ENCODE peak calls at places on chromosomes 12 and 14, in eight cellular contexts. V is neuronal stem cell, D is HCT116, X is Panc1, B is foreskin fibroblast, Y is body of pancreas, M is suprapubic skin, S is cardiac muscle cell. N is an unnamed sample.

GRCh38 chr12:15278816-15279658 is 43.3 kb upstream of the PTPRO start:
- DNase-seq in V (no peak), D (no peak), X (no peak), B (peak; percentile 86), Y (peak; percentile 52), M (peak; percentile 75), S (no peak), N (peak; percentile 76)

GRCh38 chr12:130868412-130868811 is 3.5 kb upstream of the RAN start:
- DNase-seq in V (no peak), D (no peak), X (no peak), B (no peak), Y (no peak), M (no peak), S (no peak), N (no peak)

GRCh38 chr12:105226219-105226618 is 9.8 kb downstream of the APPL2 start:
- DNase-seq in V (no peak), D (no peak), X (no peak), B (peak; percentile 96), Y (peak; percentile 51), M (peak; percentile 86), S (no peak), N (peak; percentile 89)

GRCh38 chr12:121190523-121191031 is 19.4 kb upstream of the P2RX4 start:
- DNase-seq in V (no peak), D (no peak), X (no peak), B (peak; percentile 90), Y (no peak), M (no peak), S (no peak), N (no peak)

GRCh38 chr14:29144598-29144997 is 378.0 kb downstream of the FOXG1 start:
- DNase-seq in V (no peak), D (no peak), X (no peak), B (peak; percentile 96), Y (no peak), M (no peak), S (no peak), N (no peak)

GRCh38 chr14:75279153-75279738 is 618 bp downstream of the FOS start:
- DNase-seq in V (no peak), D (no peak), X (no peak), B (peak; percentile 67), Y (peak; percentile 68), M (peak; percentile 86), S (peak; percentile 67), N (peak; percentile 94)

GRCh38 chr12:118190266-118190665 is 54.3 kb downstream of the PEBP1 start:
- DNase-seq in V (no peak), D (no peak), X (no peak), B (peak; percentile 18), Y (no peak), M (no peak), S (peak; percentile 15), N (no peak)

GRCh38 chr14:75568791-75569190 is 9.6 kb upstream of the FLVCR2 start:
- DNase-seq in V (no peak), D (no peak), X (no peak), B (no peak), Y (no peak), M (no peak), S (no peak), N (no peak)

GRCh38 chr14:64191756-64192155 is 102.4 kb downstream of the ESR2 start:
- DNase-seq in V (no peak), D (no peak), X (peak; percentile 17), B (peak; percentile 77), Y (no peak), M (no peak), S (no peak), N (no peak)

GRCh38 chr14:52060080-52060479 is 8.8 kb downstream of the NID2 start:
- DNase-seq in V (no peak), D (no peak), X (no peak), B (no peak), Y (no peak), M (no peak), S (no peak), N (no peak)

GRCh38 chr14:93036652-93037341 is 78.9 kb downstream of the ITPK1 start:
- DNase-seq in V (peak; percentile 66), D (no peak), X (no peak), B (no peak), Y (no peak), M (no peak), S (no peak), N (no peak)

GRCh38 chr12:108573310-108573709 is 10.9 kb downstream of the ISCU start:
- DNase-seq in V (no peak), D (no peak), X (no peak), B (no peak), Y (no peak), M (no peak), S (no peak), N (no peak)

GRCh38 chr14:92039073-92039719 is 663 bp downstream of the TRIP11 start:
- DNase-seq in V (peak; percentile 46), D (peak; percentile 49), X (no peak), B (peak; percentile 27), Y (no peak), M (no peak), S (peak; percentile 89), N (no peak)

DNA sequence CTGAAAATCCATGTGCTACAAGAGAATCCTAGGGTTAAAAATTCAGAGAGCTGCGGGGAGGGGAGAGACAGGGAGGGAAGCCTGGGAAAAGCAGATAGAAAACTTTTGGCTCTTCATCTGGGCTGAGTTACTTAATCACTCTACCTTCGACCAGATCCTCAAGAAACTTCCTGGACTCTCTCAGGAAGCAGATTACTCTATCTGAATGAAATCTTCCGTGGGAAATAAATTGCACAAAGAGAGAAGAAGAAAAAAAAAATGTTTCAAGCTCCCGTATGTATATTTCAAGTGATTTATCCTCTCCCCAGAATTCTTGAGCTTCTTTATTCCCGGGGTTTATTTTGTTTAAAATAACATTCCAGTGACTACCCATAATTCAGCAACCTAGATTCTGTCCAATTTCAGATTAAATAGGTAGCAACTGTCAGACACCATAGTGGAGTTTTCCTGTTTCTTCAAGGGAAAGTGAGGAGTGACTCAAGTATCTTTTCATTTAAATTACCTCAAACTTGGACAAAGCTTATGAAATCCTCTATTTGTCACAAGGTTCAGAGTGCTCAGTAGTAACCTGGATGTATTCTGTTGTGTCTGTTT is 163.7 kb downstream of the MYRFL start:
- DNase-seq in V (no peak), D (no peak), X (no peak), B (no peak), Y (no peak), M (no peak), S (no peak), N (no peak)
- H3K4me3 ChIP-seq in V (no peak overlapping the region), D (no peak overlapping the region), X (no peak overlapping the region), B (no peak overlapping the region), Y (no peak overlapping the region), M (peak overlapping the region; percentile 8), S (no peak overlapping the region), N (no peak overlapping the region)

GRCh38 chr12:8145754-8146415 is 10.9 kb upstream of the ZNF705A start:
- DNase-seq in V (peak; percentile 5), D (no peak), X (no peak), B (peak; percentile 57), Y (peak; percentile 24), M (no peak), S (no peak), N (no peak)

GRCh38 chr12:8146416-8146771 is 10.4 kb upstream of the ZNF705A start:
- DNase-seq in V (no peak), D (no peak), X (no peak), B (no peak), Y (no peak), M (no peak), S (no peak), N (no peak)
- H3K4me3 ChIP-seq in V (no peak overlapping the region), D (no peak overlapping the region), X (no peak overlapping the region), B (peak overlapping the region; percentile 23), Y (no peak overlapping the region), M (peak overlapping the region; percentile 10), S (no peak overlapping the region), N (no peak overlapping the region)

DNA sequence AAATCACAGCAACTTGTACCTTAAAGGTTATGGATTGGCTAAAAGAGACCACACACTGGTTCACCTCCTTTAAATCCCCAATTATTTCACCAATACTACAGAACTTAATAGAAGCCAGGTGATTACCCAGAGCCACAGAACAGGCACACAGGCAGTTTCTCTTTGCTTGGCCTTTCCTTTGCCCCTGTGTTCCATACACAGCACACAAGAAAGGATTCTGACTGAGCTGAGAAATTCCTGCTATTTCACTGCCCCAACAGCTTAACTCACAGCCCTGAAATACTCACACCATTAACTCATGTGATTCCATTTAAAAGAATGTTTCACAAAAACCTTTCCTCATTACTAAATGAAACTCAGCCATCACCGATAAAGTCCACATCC is 133.6 kb downstream of the MED13L start:
- DNase-seq in V (no peak), D (no peak), X (no peak), B (peak; percentile 62), Y (no peak), M (no peak), S (peak; percentile 44), N (no peak)
- H3K4me3 ChIP-seq in V (no peak overlapping the region), D (no peak overlapping the region), X (no peak overlapping the region), B (no peak overlapping the region), Y (no peak overlapping the region), M (no peak overlapping the region), S (no peak overlapping the region), N (no peak overlapping the region)

GRCh38 chr14:22555573-22556011 is 33.4 kb downstream of the DAD1 start:
- DNase-seq in V (no peak), D (no peak), X (no peak), B (no peak), Y (no peak), M (no peak), S (no peak), N (no peak)

GRCh38 chr14:22556990-22557623 is 31.9 kb downstream of the DAD1 start:
- DNase-seq in V (peak; percentile 74), D (peak; percentile 48), X (peak; percentile 50), B (peak; percentile 60), Y (peak; percentile 88), M (peak; percentile 89), S (peak; percentile 86), N (peak; percentile 67)

GRCh38 chr14:22554706-22555572 is 34.1 kb downstream of the DAD1 start:
- DNase-seq in V (no peak), D (no peak), X (no peak), B (no peak), Y (no peak), M (no peak), S (no peak), N (no peak)

GRCh38 chr14:22557846-22558220 is 31.2 kb downstream of the DAD1 start:
- DNase-seq in V (no peak), D (no peak), X (no peak), B (no peak), Y (no peak), M (no peak), S (no peak), N (no peak)

DNA sequence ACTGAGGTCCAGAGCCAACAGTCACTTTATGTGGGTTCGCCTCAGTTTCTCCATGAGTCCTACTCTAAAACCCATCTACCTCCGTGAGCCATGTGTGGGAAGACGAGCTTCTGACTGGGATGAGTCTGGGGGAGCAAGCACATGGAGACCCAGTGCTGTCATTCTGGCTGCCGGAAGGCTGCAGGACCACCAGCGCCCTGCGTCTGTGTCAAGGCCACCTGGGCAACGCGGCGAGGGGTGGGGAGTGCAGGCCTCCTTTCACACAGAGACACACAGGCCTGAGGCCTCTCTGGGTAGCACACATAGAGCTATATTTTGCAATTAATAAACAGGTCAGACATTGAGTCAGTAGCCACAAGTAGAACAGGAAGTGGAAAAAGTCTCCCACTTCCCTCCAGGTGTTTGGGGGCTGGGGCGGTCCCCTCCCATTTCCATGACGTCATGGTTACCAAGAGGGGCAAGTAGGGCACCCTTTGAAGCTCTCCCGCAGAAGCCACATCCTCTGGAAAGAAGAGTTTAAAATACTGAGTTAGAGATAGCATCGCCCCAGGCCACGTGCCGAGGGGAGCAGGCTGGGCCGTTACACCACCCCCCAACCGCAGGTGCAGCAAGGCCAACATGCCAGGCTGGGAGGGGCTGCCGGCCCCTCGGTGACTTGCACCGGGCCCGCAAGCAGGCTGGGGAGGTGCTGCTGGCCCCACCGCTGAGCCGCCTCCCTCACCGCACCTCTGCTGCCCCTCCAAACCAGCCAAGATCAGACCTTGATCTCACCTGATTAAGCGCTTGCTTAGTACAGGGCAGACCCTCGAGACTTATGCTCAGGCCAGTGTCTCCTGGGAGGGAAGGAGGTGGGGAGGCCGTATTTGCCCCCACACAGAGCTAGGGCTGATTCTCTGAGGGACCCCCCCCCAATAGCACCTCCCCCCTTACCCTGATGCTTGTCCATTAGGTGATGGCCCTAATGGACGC is 32.7 kb downstream of the DAD1 start:
- DNase-seq in V (no peak), D (no peak), X (no peak), B (peak; percentile 41), Y (no peak), M (peak; percentile 84), S (no peak), N (peak; percentile 94)
- H3K4me3 ChIP-seq in V (no peak overlapping the region), D (no peak overlapping the region), X (no peak overlapping the region), B (peak overlapping the region; percentile 32), Y (no peak overlapping the region), M (peak overlapping the region; percentile 41), S (no peak overlapping the region), N (no peak overlapping the region)

N was measured in lower leg skin.